ENCODE peak calls at places on chromosomes 16 and 17, in nine cellular contexts. U is stimulated activated CD4-positive, alpha-beta T cell treated with anti-CD3 and anti-CD28 coated beads, Interleukin-12 subunit alpha, Interleukin-12 subunit beta, amount 100 ng/mL, for 4 hours; W is kidney; G is Calu3; J is NCI-H774; Y is NCI-H1436; Z is NCI-H1105; P is NCI-H510A; O is right lobe of liver. L is an unnamed sample.

GRCh38 chr16:80719573-80719972 is 84.8 kb downstream of the CDYL2 start:
- DNase-seq in Z (no peak), U (no peak), Y (no peak), W (no peak), P (no peak), G (no peak), O (no peak), J (no peak), L (no peak)

GRCh38 chr17:42698736-42699414 is 16.5 kb downstream of the CNTNAP1 start:
- DNase-seq in Y (no peak), G (no peak), P (no peak), O (no peak), J (no peak), Z (no peak), W (no peak), U (no peak), L (no peak)

GRCh38 chr16:23131036-23131435 is 18.2 kb downstream of the USP31 start:
- DNase-seq in J (no peak), W (no peak), G (no peak), Z (no peak), Y (no peak), P (no peak), O (no peak), U (no peak), L (no peak)

GRCh38 chr17:78667091-78667490 is 89.9 kb upstream of the DNAH17 start:
- DNase-seq in J (no peak), O (no peak), P (no peak), U (no peak), Z (no peak), W (no peak), Y (no peak), G (no peak), L (no peak)

GRCh38 chr17:74437702-74438101 is 5.8 kb downstream of the GPRC5C start:
- DNase-seq in O (no peak), W (no peak), U (no peak), Z (no peak), Y (no peak), J (no peak), G (no peak), P (no peak), L (no peak)

GRCh38 chr17:20935740-20936139 is 107.1 kb downstream of the USP22 start:
- DNase-seq in Z (no peak), U (no peak), J (no peak), G (no peak), Y (no peak), P (no peak), W (no peak), O (no peak), L (no peak)

GRCh38 chr16:15672514-15673167 is 22.6 kb downstream of the NDE1 start:
- DNase-seq in G (peak), U (peak), O (peak), P (peak), J (peak), W (peak), Z (no peak), Y (peak), L (no peak)

GRCh38 chr17:75034236-75034908 is 12.4 kb downstream of the ATP5PD start:
- DNase-seq in Z (peak), W (peak), J (peak), G (peak), Y (peak), P (peak), O (peak), U (peak), L (peak)

GRCh38 chr16:89051521-89052166 is 42.0 kb upstream of the ACSF3 start:
- DNase-seq in G (no peak), U (no peak), J (no peak), O (no peak), P (no peak), Y (no peak), W (peak), Z (no peak), L (no peak)

GRCh38 chr17:19757536-19758180 is 9.6 kb upstream of the ALDH3A1 start:
- DNase-seq in O (no peak), U (no peak), P (no peak), Y (no peak), Z (no peak), W (peak), J (no peak), G (no peak), L (no peak)

GRCh38 chr17:28733346-28733745 is 4.8 kb downstream of the NEK8 start:
- DNase-seq in G (no peak), U (no peak), Z (no peak), P (no peak), O (no peak), J (no peak), W (no peak), Y (no peak), L (no peak)

GRCh38 chr16:50259334-50260205 is 6.8 kb upstream of the ADCY7 start:
- DNase-seq in J (peak), Y (no peak), G (no peak), U (no peak), P (peak), Z (peak), O (no peak), W (peak), L (no peak)

GRCh38 chr16:77816293-77816692 is 27.9 kb downstream of the VAT1L start:
- DNase-seq in Y (no peak), O (peak), J (no peak), P (no peak), G (no peak), W (no peak), U (no peak), Z (no peak), L (no peak)

GRCh38 chr17:57375770-57376181 is 119.5 kb downstream of the MSI2 start:
- DNase-seq in Y (no peak), W (no peak), P (no peak), G (peak), U (no peak), Z (no peak), J (no peak), O (no peak), L (no peak)

GRCh38 chr16:19837331-19837943 is 47.2 kb downstream of the GPRC5B start:
- DNase-seq in Y (no peak), G (no peak), W (no peak), P (no peak), O (no peak), J (no peak), U (no peak), Z (no peak), L (no peak)

GRCh38 chr16:78228704-78229103 is 129.2 kb downstream of the WWOX start:
- DNase-seq in O (no peak), Y (no peak), G (no peak), P (no peak), J (no peak), Z (no peak), U (no peak), W (no peak), L (no peak)

GRCh38 chr17:41734949-41735313 is 488 bp upstream of the HAP1 start:
- DNase-seq in Z (no peak), W (no peak), J (no peak), Y (no peak), G (no peak), P (no peak), U (no peak), O (no peak), L (no peak)

GRCh38 chr17:17906418-17907215 is 65.6 kb downstream of the TOM1L2 start:
- DNase-seq in O (no peak), G (no peak), Z (no peak), J (no peak), U (no peak), P (no peak), Y (no peak), W (no peak), L (no peak)

GRCh38 chr17:15945493-15946209 is 721 bp downstream of the ADORA2B start:
- DNase-seq in O (no peak), Y (no peak), W (peak), G (no peak), J (no peak), Z (no peak), P (no peak), U (peak), L (no peak)

GRCh38 chr16:2194166-2194834 is 2.1 kb downstream of the CASKIN1 start:
- DNase-seq in W (no peak), G (peak), U (no peak), P (no peak), Z (no peak), O (no peak), Y (peak), J (no peak), L (no peak)

GRCh38 chr17:71496552-71496951 is 624.3 kb upstream of the SOX9 start:
- DNase-seq in P (no peak), W (no peak), O (no peak), Z (no peak), Y (no peak), J (no peak), U (no peak), G (no peak), L (no peak)

GRCh38 chr17:73695035-73695738 is 50.9 kb upstream of the SDK2 start:
- DNase-seq in J (no peak), Y (no peak), U (no peak), Z (no peak), W (no peak), P (no peak), G (no peak), O (no peak), L (no peak)

GRCh38 chr17:71505200-71505599 is 615.6 kb upstream of the SOX9 start:
- DNase-seq in W (no peak), O (no peak), G (no peak), Y (no peak), U (no peak), Z (no peak), P (no peak), J (no peak), L (no peak)

GRCh38 chr16:28218109-28218508 is 6.3 kb upstream of the XPO6 start:
- DNase-seq in Y (no peak), J (no peak), U (peak), O (no peak), P (no peak), G (peak), W (no peak), Z (no peak), L (no peak)

GRCh38 chr17:7523033-7523432 is 25.8 kb upstream of the TNFSF12 start:
- DNase-seq in G (no peak), Y (no peak), Z (no peak), J (no peak), O (no peak), P (no peak), W (peak), U (peak), L (no peak)

GRCh38 chr17:2940352-2940751 is 123.1 kb downstream of the OR1D5 start:
- DNase-seq in Y (no peak), P (no peak), G (peak), W (no peak), Z (no peak), O (no peak), U (no peak), J (no peak), L (no peak)

GRCh38 chr17:15342460-15342859 is 1.1 kb upstream of the TEKT3 start:
- DNase-seq in Y (no peak), W (no peak), P (no peak), J (no peak), O (no peak), Z (no peak), U (no peak), G (no peak), L (no peak)

GRCh38 chr17:74785981-74786360 is 9.8 kb upstream of the NAT9 start:
- DNase-seq in G (no peak), Y (no peak), Z (no peak), U (no peak), P (no peak), O (no peak), J (no peak), W (no peak), L (no peak)

GRCh38 chr16:55482056-55482455 is 3.1 kb downstream of the MMP2 start:
- DNase-seq in J (no peak), Z (no peak), U (no peak), Y (no peak), O (no peak), G (no peak), W (no peak), P (no peak), L (no peak)

GRCh38 chr17:62840871-62841270 is 32.8 kb upstream of the MARCHF10 start:
- DNase-seq in U (no peak), Y (no peak), W (no peak), P (no peak), Z (no peak), O (no peak), J (no peak), G (no peak), L (no peak)

GRCh38 chr16:87538160-87538559 is 45.3 kb upstream of the ZCCHC14 start:
- DNase-seq in P (no peak), O (no peak), W (no peak), U (no peak), G (no peak), Y (no peak), Z (no peak), J (no peak), L (no peak)

GRCh38 chr17:1643999-1644492 is 1.5 kb downstream of the SCARF1 start:
- DNase-seq in P (no peak), U (no peak), J (no peak), Z (no peak), G (no peak), O (no peak), Y (no peak), W (no peak), L (no peak)

GRCh38 chr16:27313422-27314160 is at the start of gene IL4R:
- DNase-seq in P (peak), J (no peak), W (peak), O (peak), Y (no peak), Z (no peak), U (peak), G (peak), L (no peak)

GRCh38 chr16:2858245-2859025 is 465 bp upstream of the PRSS22 start:
- DNase-seq in J (peak), O (no peak), P (peak), G (peak), U (no peak), W (peak), Z (peak), Y (peak), L (no peak)

GRCh38 chr16:15461376-15461775 is 27.0 kb downstream of the BMERB1 start:
- DNase-seq in O (no peak), P (no peak), W (no peak), G (no peak), Y (no peak), Z (no peak), J (no peak), U (no peak), L (no peak)

GRCh38 chr16:71255721-71256120 is 25.2 kb upstream of the HYDIN start:
- DNase-seq in U (no peak), J (no peak), Z (no peak), W (no peak), Y (no peak), G (no peak), P (no peak), O (no peak), L (no peak)

GRCh38 chr17:45313927-45314760 is 2.7 kb downstream of the MAP3K14 start:
- DNase-seq in J (no peak), P (no peak), Z (no peak), W (no peak), Y (no peak), G (no peak), O (no peak), U (no peak), L (no peak)

GRCh38 chr17:17321356-17322025 is 18.3 kb downstream of the NT5M start:
- DNase-seq in J (no peak), Y (no peak), U (no peak), Z (no peak), W (peak), G (no peak), P (no peak), O (no peak), L (no peak)

L was measured in NCI-H1417 treated with DMSO at 0.1 percent for 48 hours.